ENCODE peak calls at places on chromosome 3, in five cellular contexts. One of them, this sample, is unnamed. For H3K4me1, the result is how much of the 10 kb centered on the place peaks cover.

GRCh38 chr3:177529716-177530335 is 332.5 kb upstream of the TBL1XR1 start:
- DNase-seq in lower lobe of right lung: no peak
- DNase-seq in aorta: no peak
- DNase-seq in adrenal gland: no peak
- DNase-seq in left ventricle myocardium inferior: no peak
- DNase-seq in this sample: no peak

GRCh38 chr3:150286390-150287147 is 121.5 kb upstream of the TSC22D2 start:
- DNase-seq in lower lobe of right lung: no peak
- DNase-seq in aorta: no peak
- DNase-seq in adrenal gland: no peak
- DNase-seq in left ventricle myocardium inferior: no peak
- DNase-seq in this sample: peak

GRCh38 chr3:37619568-37619967 is 242.1 kb upstream of the CTDSPL start:
- DNase-seq in lower lobe of right lung: no peak
- DNase-seq in aorta: no peak
- DNase-seq in adrenal gland: no peak
- DNase-seq in left ventricle myocardium inferior: no peak
- DNase-seq in this sample: no peak

GRCh38 chr3:126542340-126543241 is 16.1 kb downstream of the C3orf22 start:
- DNase-seq in lower lobe of right lung: peak
- DNase-seq in aorta: peak
- DNase-seq in adrenal gland: peak
- DNase-seq in left ventricle myocardium inferior: no peak
- DNase-seq in this sample: no peak

GRCh38 chr3:197496746-197497125 is 59.0 kb downstream of the BDH1 start:
- DNase-seq in lower lobe of right lung: no peak
- DNase-seq in aorta: no peak
- DNase-seq in adrenal gland: no peak
- DNase-seq in left ventricle myocardium inferior: no peak
- DNase-seq in this sample: no peak

GRCh38 chr3:168080499-168081170 is 15.1 kb downstream of the GOLIM4 start:
- DNase-seq in lower lobe of right lung: no peak
- DNase-seq in aorta: no peak
- DNase-seq in adrenal gland: no peak
- DNase-seq in left ventricle myocardium inferior: no peak
- DNase-seq in this sample: no peak

GRCh38 chr3:186526256-186526606 is 17.9 kb downstream of the CRYGS start:
- DNase-seq in lower lobe of right lung: no peak
- DNase-seq in aorta: no peak
- DNase-seq in adrenal gland: no peak
- DNase-seq in left ventricle myocardium inferior: no peak
- DNase-seq in this sample: no peak

GRCh38 chr3:20055020-20055775 is 15.0 kb downstream of the KAT2B start:
- DNase-seq in lower lobe of right lung: no peak
- DNase-seq in aorta: no peak
- DNase-seq in adrenal gland: no peak
- DNase-seq in left ventricle myocardium inferior: no peak
- DNase-seq in this sample: no peak

GRCh38 chr3:167876603-167877325 is 141.2 kb downstream of the SERPINI1 start:
- DNase-seq in lower lobe of right lung: no peak
- DNase-seq in aorta: no peak
- DNase-seq in adrenal gland: no peak
- DNase-seq in left ventricle myocardium inferior: no peak
- DNase-seq in this sample: peak

GRCh38 chr3:126720596-126720995 is 16.6 kb downstream of the CHCHD6 start:
- DNase-seq in lower lobe of right lung: no peak
- DNase-seq in aorta: no peak
- DNase-seq in adrenal gland: no peak
- DNase-seq in left ventricle myocardium inferior: no peak
- DNase-seq in this sample: no peak

GRCh38 chr3:167728176-167728575 is 6.5 kb downstream of the PDCD10 start:
- DNase-seq in lower lobe of right lung: no peak
- DNase-seq in aorta: no peak
- DNase-seq in adrenal gland: no peak
- DNase-seq in left ventricle myocardium inferior: no peak
- DNase-seq in this sample: no peak

GRCh38 chr3:73733796-73734195 is 109.1 kb upstream of the PDZRN3 start:
- DNase-seq in lower lobe of right lung: no peak
- DNase-seq in aorta: no peak
- DNase-seq in adrenal gland: no peak
- DNase-seq in left ventricle myocardium inferior: no peak
- DNase-seq in this sample: no peak

GRCh38 chr3:27216955-27217552 is 152.1 kb downstream of the NEK10 start:
- DNase-seq in lower lobe of right lung: no peak
- DNase-seq in aorta: no peak
- DNase-seq in adrenal gland: no peak
- DNase-seq in left ventricle myocardium inferior: no peak
- DNase-seq in this sample: no peak

GRCh38 chr3:112381673-112382542 is 49.0 kb downstream of the CD200 start:
- DNase-seq in lower lobe of right lung: no peak
- DNase-seq in aorta: no peak
- DNase-seq in adrenal gland: no peak
- DNase-seq in left ventricle myocardium inferior: no peak
- DNase-seq in this sample: no peak

GRCh38 chr3:43389388-43390254 is 103.3 kb downstream of the SNRK start:
- DNase-seq in lower lobe of right lung: peak
- DNase-seq in aorta: peak
- DNase-seq in adrenal gland: peak
- DNase-seq in left ventricle myocardium inferior: no peak
- DNase-seq in this sample: no peak

GRCh38 chr3:69649120-69649519 is 90.1 kb upstream of the MITF start:
- DNase-seq in lower lobe of right lung: no peak
- DNase-seq in aorta: no peak
- DNase-seq in adrenal gland: no peak
- DNase-seq in left ventricle myocardium inferior: no peak
- DNase-seq in this sample: no peak

GRCh38 chr3:27311400-27311799 is 57.8 kb downstream of the NEK10 start:
- DNase-seq in lower lobe of right lung: no peak
- DNase-seq in aorta: no peak
- DNase-seq in adrenal gland: no peak
- DNase-seq in left ventricle myocardium inferior: no peak
- DNase-seq in this sample: peak

GRCh38 chr3:22161315-22161714 is 410.3 kb upstream of the ZNF385D start:
- DNase-seq in lower lobe of right lung: no peak
- DNase-seq in aorta: no peak
- DNase-seq in adrenal gland: no peak
- DNase-seq in left ventricle myocardium inferior: no peak
- DNase-seq in this sample: no peak

GRCh38 chr3:128006061-128006470 is 46.2 kb upstream of the SEC61A1 start:
- DNase-seq in lower lobe of right lung: no peak
- DNase-seq in aorta: no peak
- DNase-seq in adrenal gland: no peak
- DNase-seq in left ventricle myocardium inferior: no peak
- DNase-seq in this sample: peak

GRCh38 chr3:138078901-138079344 is 36.5 kb downstream of the DZIP1L start:
- DNase-seq in lower lobe of right lung: no peak
- DNase-seq in aorta: no peak
- DNase-seq in adrenal gland: peak
- DNase-seq in left ventricle myocardium inferior: no peak
- DNase-seq in this sample: no peak

GRCh38 chr3:197573048-197573767 is 17.4 kb upstream of the BDH1 start:
- DNase-seq in lower lobe of right lung: no peak
- DNase-seq in aorta: no peak
- DNase-seq in adrenal gland: no peak
- DNase-seq in left ventricle myocardium inferior: no peak
- DNase-seq in this sample: no peak

GRCh38 chr3:65829228-65829627 is 209.5 kb downstream of the MAGI1 start:
- DNase-seq in lower lobe of right lung: no peak
- DNase-seq in aorta: no peak
- DNase-seq in adrenal gland: no peak
- DNase-seq in left ventricle myocardium inferior: no peak
- DNase-seq in this sample: peak

GRCh38 chr3:29281265-29282228 is 676 bp downstream of the RBMS3 start:
- DNase-seq in lower lobe of right lung: no peak
- DNase-seq in aorta: peak
- DNase-seq in adrenal gland: peak
- DNase-seq in left ventricle myocardium inferior: no peak
- DNase-seq in this sample: peak

GRCh38 chr3:148755570-148755969 is 57.9 kb downstream of the AGTR1 start:
- DNase-seq in lower lobe of right lung: no peak
- DNase-seq in aorta: no peak
- DNase-seq in adrenal gland: no peak
- DNase-seq in left ventricle myocardium inferior: no peak
- DNase-seq in this sample: no peak

DNA sequence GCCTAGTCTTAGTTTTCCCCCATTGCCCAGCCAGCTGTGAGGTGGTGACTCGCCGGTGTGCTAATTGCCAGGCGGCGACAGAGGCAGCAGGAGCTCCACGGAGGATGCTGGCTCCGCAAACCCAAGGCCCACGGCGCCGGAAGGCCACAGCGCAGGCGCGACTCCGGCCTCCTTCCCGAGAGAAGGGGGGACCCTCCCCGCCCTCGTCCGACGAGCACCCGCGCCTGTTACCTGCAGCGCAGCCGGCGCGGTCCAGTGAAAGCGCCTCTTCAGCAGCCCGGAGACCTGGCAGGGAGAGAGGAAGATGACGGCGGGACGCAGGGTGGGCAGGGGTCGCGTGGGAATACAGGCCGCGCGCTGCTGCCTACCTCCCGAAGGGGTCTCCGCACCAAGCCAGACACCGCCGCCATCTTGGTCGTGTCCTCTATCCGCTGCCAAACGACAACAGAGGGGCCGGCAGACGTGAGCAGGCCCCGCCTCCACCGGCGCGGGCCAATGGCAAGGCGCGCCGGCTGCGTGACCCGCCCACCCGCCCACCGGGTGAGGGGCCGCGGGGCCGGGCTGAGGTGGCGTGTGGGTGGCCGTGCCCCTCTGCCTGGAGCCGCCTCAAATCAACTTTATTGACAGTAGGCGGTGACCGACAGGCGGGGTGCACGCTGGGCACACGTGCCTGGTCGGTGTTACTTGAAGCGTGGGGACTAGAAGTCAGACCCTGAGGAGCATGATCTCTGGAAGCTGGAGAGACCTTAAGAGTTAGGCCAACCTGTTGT is at the start of gene PDHB:
- DNase-seq in lower lobe of right lung: peak
- DNase-seq in aorta: peak
- DNase-seq in adrenal gland: peak
- DNase-seq in left ventricle myocardium inferior: peak
- DNase-seq in this sample: peak
- H3K4me1 ChIP-seq in lower lobe of right lung: under half
- H3K4me1 ChIP-seq in aorta: under half
- H3K4me1 ChIP-seq in adrenal gland: under half
- H3K4me1 ChIP-seq in left ventricle myocardium inferior: under half
- H3K4me1 ChIP-seq in this sample: under half

DNA sequence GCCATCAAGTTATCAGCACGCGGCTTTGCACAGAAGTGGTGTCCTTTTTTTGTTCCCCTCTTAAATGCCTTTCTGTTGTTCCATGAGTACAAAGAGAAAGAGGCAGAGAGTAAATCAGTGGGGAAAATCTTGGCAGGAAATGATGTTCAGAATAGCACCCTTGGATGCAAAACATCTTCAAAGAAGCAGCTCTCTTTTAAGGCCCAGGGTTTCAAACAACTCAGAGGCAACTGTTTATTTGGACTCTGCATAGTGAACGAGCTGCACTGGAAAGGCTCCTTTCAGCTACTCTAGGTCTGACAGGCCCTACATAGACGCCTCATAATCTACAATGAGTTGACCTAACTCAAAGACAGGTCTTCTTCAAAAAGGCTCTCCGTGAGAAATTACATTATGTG is 53.4 kb downstream of the HEG1 start:
- DNase-seq in lower lobe of right lung: no peak
- DNase-seq in aorta: no peak
- DNase-seq in adrenal gland: no peak
- DNase-seq in left ventricle myocardium inferior: no peak
- DNase-seq in this sample: no peak
- H3K4me1 ChIP-seq in lower lobe of right lung: half or more
- H3K4me1 ChIP-seq in aorta: under half
- H3K4me1 ChIP-seq in adrenal gland: under half
- H3K4me1 ChIP-seq in left ventricle myocardium inferior: half or more
- H3K4me1 ChIP-seq in this sample: under half

GRCh38 chr3:161556533-161556932 is 59.9 kb downstream of the OTOL1 start:
- DNase-seq in lower lobe of right lung: no peak
- DNase-seq in aorta: no peak
- DNase-seq in adrenal gland: no peak
- DNase-seq in left ventricle myocardium inferior: no peak
- DNase-seq in this sample: peak
- H3K4me1 ChIP-seq in lower lobe of right lung: under half
- H3K4me1 ChIP-seq in aorta: under half
- H3K4me1 ChIP-seq in adrenal gland: under half
- H3K4me1 ChIP-seq in left ventricle myocardium inferior: under half
- H3K4me1 ChIP-seq in this sample: under half

DNA sequence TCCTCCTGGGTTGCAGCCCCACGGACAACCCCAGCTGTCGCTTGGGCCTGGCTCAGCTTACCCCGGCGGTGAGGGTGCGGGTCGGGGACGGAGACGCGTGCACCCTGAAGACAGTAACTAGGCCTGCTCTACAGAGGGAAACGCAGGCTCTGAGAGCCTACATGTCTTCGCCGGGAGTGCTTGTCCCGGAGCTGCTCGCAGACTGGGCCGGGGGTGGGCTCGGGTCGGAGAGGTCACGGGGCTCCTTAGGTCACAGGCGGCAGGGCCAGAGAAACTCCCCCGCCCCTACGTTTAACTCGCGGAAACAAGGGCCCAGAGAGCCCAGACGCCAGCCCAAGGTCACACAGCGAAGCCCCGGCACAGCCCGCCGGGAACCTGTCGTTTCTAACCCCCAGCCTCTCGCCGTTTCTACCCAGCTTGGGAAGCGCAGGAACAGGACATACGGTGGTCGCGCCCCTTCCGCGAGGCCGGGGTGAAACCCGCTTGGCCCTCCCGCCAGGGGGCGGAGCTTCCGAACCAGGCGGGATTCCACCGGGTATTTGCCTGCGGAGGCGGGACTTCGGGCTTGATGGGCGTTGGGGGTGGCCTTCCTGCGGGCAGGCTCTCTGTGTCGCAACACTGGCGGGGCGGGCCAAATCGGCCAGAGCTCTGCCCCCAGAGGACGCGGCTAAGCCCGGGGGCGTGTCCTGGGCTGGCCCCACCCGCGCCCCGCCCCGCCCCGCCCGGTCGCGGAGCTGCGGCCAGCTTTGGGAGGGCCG is at the start of gene HDAC11:
- DNase-seq in lower lobe of right lung: peak
- DNase-seq in aorta: peak
- DNase-seq in adrenal gland: peak
- DNase-seq in left ventricle myocardium inferior: peak
- DNase-seq in this sample: peak
- H3K4me1 ChIP-seq in lower lobe of right lung: under half
- H3K4me1 ChIP-seq in aorta: under half
- H3K4me1 ChIP-seq in adrenal gland: under half
- H3K4me1 ChIP-seq in left ventricle myocardium inferior: under half
- H3K4me1 ChIP-seq in this sample: under half

GRCh38 chr3:161552984-161553383 is 56.4 kb downstream of the OTOL1 start:
- DNase-seq in lower lobe of right lung: no peak
- DNase-seq in aorta: no peak
- DNase-seq in adrenal gland: no peak
- DNase-seq in left ventricle myocardium inferior: no peak
- DNase-seq in this sample: no peak

GRCh38 chr3:161545823-161546222 is 49.2 kb downstream of the OTOL1 start:
- DNase-seq in lower lobe of right lung: no peak
- DNase-seq in aorta: no peak
- DNase-seq in adrenal gland: no peak
- DNase-seq in left ventricle myocardium inferior: no peak
- DNase-seq in this sample: no peak

GRCh38 chr3:161551697-161552096 is 55.1 kb downstream of the OTOL1 start:
- DNase-seq in lower lobe of right lung: no peak
- DNase-seq in aorta: no peak
- DNase-seq in adrenal gland: no peak
- DNase-seq in left ventricle myocardium inferior: no peak
- DNase-seq in this sample: no peak

GRCh38 chr3:161549251-161549650 is 52.6 kb downstream of the OTOL1 start:
- DNase-seq in lower lobe of right lung: no peak
- DNase-seq in aorta: no peak
- DNase-seq in adrenal gland: no peak
- DNase-seq in left ventricle myocardium inferior: no peak
- DNase-seq in this sample: no peak

GRCh38 chr3:161548301-161548700 is 51.7 kb downstream of the OTOL1 start:
- DNase-seq in lower lobe of right lung: no peak
- DNase-seq in aorta: no peak
- DNase-seq in adrenal gland: no peak
- DNase-seq in left ventricle myocardium inferior: no peak
- DNase-seq in this sample: no peak
- H3K4me1 ChIP-seq in lower lobe of right lung: under half
- H3K4me1 ChIP-seq in aorta: under half
- H3K4me1 ChIP-seq in adrenal gland: under half
- H3K4me1 ChIP-seq in left ventricle myocardium inferior: under half
- H3K4me1 ChIP-seq in this sample: under half

This sample was measured in SJCRH30.